ENCODE peak calls at places on chromosomes 5 and 9, in six cellular contexts. One of them, this sample, is unnamed.

GRCh38 chr9:4746278-4746677 is 5.3 kb upstream of the AK3 start:
- DNase-seq in stimulated activated CD4-positive, alpha-beta T cell treated with anti-CD3 and anti-CD28 coated beads, Interleukin-1b, Interleukin-23, amount 100 ng/mL, for 4 hours: no peak
- DNase-seq in amniotic stem cell: no peak
- DNase-seq in OCI-LY7: no peak
- DNase-seq in PC-9: no peak
- DNase-seq in activated T-cell treated with anti-CD3 and anti-CD28 coated beads, Interleukin-2, amount 50 U/mL, for 1 hour: no peak
- DNase-seq in this sample: no peak

GRCh38 chr5:945691-946541 is 53.2 kb downstream of the TRIP13 start:
- DNase-seq in stimulated activated CD4-positive, alpha-beta T cell treated with anti-CD3 and anti-CD28 coated beads, Interleukin-1b, Interleukin-23, amount 100 ng/mL, for 4 hours: no peak
- DNase-seq in PC-9: no peak
- DNase-seq in activated T-cell treated with anti-CD3 and anti-CD28 coated beads, Interleukin-2, amount 50 U/mL, for 1 hour: no peak
- DNase-seq in OCI-LY7: no peak
- DNase-seq in amniotic stem cell: no peak
- DNase-seq in this sample: peak

GRCh38 chr5:125269926-125270325 is 523.5 kb upstream of the ZNF608 start:
- DNase-seq in stimulated activated CD4-positive, alpha-beta T cell treated with anti-CD3 and anti-CD28 coated beads, Interleukin-1b, Interleukin-23, amount 100 ng/mL, for 4 hours: no peak
- DNase-seq in OCI-LY7: no peak
- DNase-seq in PC-9: no peak
- DNase-seq in activated T-cell treated with anti-CD3 and anti-CD28 coated beads, Interleukin-2, amount 50 U/mL, for 1 hour: no peak
- DNase-seq in amniotic stem cell: no peak
- DNase-seq in this sample: no peak

GRCh38 chr5:128084228-128085167 is 932 bp downstream of the SLC12A2 start:
- DNase-seq in OCI-LY7: peak
- DNase-seq in stimulated activated CD4-positive, alpha-beta T cell treated with anti-CD3 and anti-CD28 coated beads, Interleukin-1b, Interleukin-23, amount 100 ng/mL, for 4 hours: peak
- DNase-seq in amniotic stem cell: no peak
- DNase-seq in activated T-cell treated with anti-CD3 and anti-CD28 coated beads, Interleukin-2, amount 50 U/mL, for 1 hour: peak
- DNase-seq in PC-9: peak
- DNase-seq in this sample: peak

GRCh38 chr9:134211811-134212460 is 47.6 kb upstream of the RNU6ATAC start:
- DNase-seq in PC-9: no peak
- DNase-seq in OCI-LY7: no peak
- DNase-seq in amniotic stem cell: no peak
- DNase-seq in activated T-cell treated with anti-CD3 and anti-CD28 coated beads, Interleukin-2, amount 50 U/mL, for 1 hour: no peak
- DNase-seq in stimulated activated CD4-positive, alpha-beta T cell treated with anti-CD3 and anti-CD28 coated beads, Interleukin-1b, Interleukin-23, amount 100 ng/mL, for 4 hours: no peak
- DNase-seq in this sample: no peak

GRCh38 chr9:37976714-37977477 is 73.0 kb upstream of the SLC25A51 start:
- DNase-seq in amniotic stem cell: peak
- DNase-seq in PC-9: no peak
- DNase-seq in OCI-LY7: no peak
- DNase-seq in activated T-cell treated with anti-CD3 and anti-CD28 coated beads, Interleukin-2, amount 50 U/mL, for 1 hour: no peak
- DNase-seq in stimulated activated CD4-positive, alpha-beta T cell treated with anti-CD3 and anti-CD28 coated beads, Interleukin-1b, Interleukin-23, amount 100 ng/mL, for 4 hours: no peak
- DNase-seq in this sample: no peak

GRCh38 chr5:133926960-133927615 is 41.3 kb downstream of the C5orf15 start:
- DNase-seq in PC-9: no peak
- DNase-seq in OCI-LY7: no peak
- DNase-seq in amniotic stem cell: no peak
- DNase-seq in stimulated activated CD4-positive, alpha-beta T cell treated with anti-CD3 and anti-CD28 coated beads, Interleukin-1b, Interleukin-23, amount 100 ng/mL, for 4 hours: no peak
- DNase-seq in activated T-cell treated with anti-CD3 and anti-CD28 coated beads, Interleukin-2, amount 50 U/mL, for 1 hour: no peak
- DNase-seq in this sample: peak

GRCh38 chr9:36148652-36149051 is 12.1 kb downstream of the GLIPR2 start:
- DNase-seq in OCI-LY7: no peak
- DNase-seq in stimulated activated CD4-positive, alpha-beta T cell treated with anti-CD3 and anti-CD28 coated beads, Interleukin-1b, Interleukin-23, amount 100 ng/mL, for 4 hours: peak
- DNase-seq in PC-9: peak
- DNase-seq in activated T-cell treated with anti-CD3 and anti-CD28 coated beads, Interleukin-2, amount 50 U/mL, for 1 hour: peak
- DNase-seq in amniotic stem cell: peak
- DNase-seq in this sample: no peak

GRCh38 chr5:41157272-41157671 is 56.1 kb downstream of the C6 start:
- DNase-seq in PC-9: no peak
- DNase-seq in amniotic stem cell: no peak
- DNase-seq in activated T-cell treated with anti-CD3 and anti-CD28 coated beads, Interleukin-2, amount 50 U/mL, for 1 hour: no peak
- DNase-seq in stimulated activated CD4-positive, alpha-beta T cell treated with anti-CD3 and anti-CD28 coated beads, Interleukin-1b, Interleukin-23, amount 100 ng/mL, for 4 hours: no peak
- DNase-seq in OCI-LY7: no peak
- DNase-seq in this sample: no peak

GRCh38 chr9:120856700-120857099 is 14.0 kb upstream of the PSMD5 start:
- DNase-seq in stimulated activated CD4-positive, alpha-beta T cell treated with anti-CD3 and anti-CD28 coated beads, Interleukin-1b, Interleukin-23, amount 100 ng/mL, for 4 hours: no peak
- DNase-seq in amniotic stem cell: no peak
- DNase-seq in activated T-cell treated with anti-CD3 and anti-CD28 coated beads, Interleukin-2, amount 50 U/mL, for 1 hour: no peak
- DNase-seq in OCI-LY7: no peak
- DNase-seq in PC-9: no peak
- DNase-seq in this sample: no peak